ENCODE peak calls at places on chromosomes 2 and 18, in eight cellular contexts. C, X, O, J, M, Q, A and Z are unnamed samples.

GRCh38 chr2:12048551-12048950 is 302.1 kb downstream of the LPIN1 start:
- DNase-seq in C (no peak), X (no peak), O (peak; percentile 56), J (no peak), M (no peak), Q (no peak), A (no peak), Z (no peak)

GRCh38 chr2:231865222-231865621 is 61.0 kb downstream of the NPPC start:
- DNase-seq in C (no peak), X (no peak), O (no peak), J (no peak), M (no peak), Q (no peak), A (no peak), Z (no peak)

GRCh38 chr2:179020156-179020750 is 29.7 kb downstream of the CCDC141 start:
- DNase-seq in C (peak; percentile 44), X (no peak), O (peak; percentile 27), J (no peak), M (no peak), Q (no peak), A (no peak), Z (no peak)

GRCh38 chr2:66899648-66900047 is 464.7 kb downstream of the MEIS1 start:
- DNase-seq in C (no peak), X (no peak), O (no peak), J (no peak), M (no peak), Q (no peak), A (no peak), Z (no peak)

GRCh38 chr2:10864888-10865551 is 46.7 kb upstream of the KCNF1 start:
- DNase-seq in C (no peak), X (no peak), O (no peak), J (no peak), M (no peak), Q (no peak), A (peak; percentile 66), Z (no peak)

GRCh38 chr2:150944315-150944714 is 317.3 kb downstream of the RBM43 start:
- DNase-seq in C (no peak), X (no peak), O (no peak), J (no peak), M (no peak), Q (no peak), A (no peak), Z (no peak)

GRCh38 chr2:200608341-200609026 is 22.7 kb downstream of the AOX1 start:
- DNase-seq in C (no peak), X (no peak), O (no peak), J (no peak), M (no peak), Q (no peak), A (no peak), Z (no peak)

GRCh38 chr18:26383454-26384270 is 157.4 kb downstream of the TAF4B start:
- DNase-seq in C (peak; percentile 35), X (peak; percentile 19), O (peak; percentile 60), J (no peak), M (no peak), Q (no peak), A (peak; percentile 15), Z (no peak)

GRCh38 chr2:30366199-30366691 is 80.8 kb upstream of the LCLAT1 start:
- DNase-seq in C (no peak), X (no peak), O (no peak), J (no peak), M (no peak), Q (no peak), A (no peak), Z (no peak)

GRCh38 chr2:36277146-36277808 is 78.3 kb upstream of the CRIM1 start:
- DNase-seq in C (no peak), X (no peak), O (no peak), J (no peak), M (no peak), Q (no peak), A (no peak), Z (no peak)

GRCh38 chr2:127205211-127206140 is 14.6 kb downstream of the CYP27C1 start:
- DNase-seq in C (no peak), X (no peak), O (no peak), J (no peak), M (no peak), Q (no peak), A (no peak), Z (no peak)

GRCh38 chr18:3867252-3867651 is 417.3 kb downstream of the TGIF1 start:
- DNase-seq in C (no peak), X (no peak), O (no peak), J (no peak), M (no peak), Q (no peak), A (no peak), Z (no peak)

GRCh38 chr2:223601932-223602676 is at the start of gene SCG2:
- DNase-seq in C (peak; percentile 42), X (peak; percentile 64), O (peak; percentile 51), J (peak; percentile 51), M (peak; percentile 80), Q (peak; percentile 79), A (no peak), Z (peak; percentile 41)

GRCh38 chr2:181674466-181674865 is 5.9 kb downstream of the NEUROD1 start:
- DNase-seq in C (no peak), X (no peak), O (no peak), J (no peak), M (no peak), Q (no peak), A (no peak), Z (no peak)

DNA sequence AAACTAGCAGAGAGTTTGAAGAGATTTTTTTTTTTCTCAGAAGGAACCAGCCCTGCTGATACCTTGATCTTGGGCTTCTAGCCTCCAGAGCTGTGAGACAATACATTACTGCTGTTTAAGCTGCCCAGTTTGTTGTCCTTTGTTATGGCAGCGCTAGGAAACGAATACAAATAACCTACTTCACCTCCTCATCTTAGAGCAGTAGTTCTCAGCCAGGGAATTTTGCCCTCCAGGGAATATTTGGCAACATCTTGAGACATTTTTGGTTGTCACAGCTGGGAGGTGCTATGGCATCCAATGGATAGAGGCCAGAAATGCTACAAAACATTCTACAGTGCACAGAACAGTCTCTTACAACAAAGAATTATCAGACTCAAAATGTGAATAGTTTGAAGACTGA is 43.9 kb upstream of the BCL11A start:
- DNase-seq in C (no peak), X (no peak), O (no peak), J (no peak), M (no peak), Q (no peak), A (no peak), Z (no peak)
- TF ChIP-seq EP300 in C (no peak), X (no peak), O (no peak), J (no peak), M (no peak), Q (no peak), A (no peak), Z (no peak)

GRCh38 chr2:215156453-215156852 is 18.0 kb upstream of the ABCA12 start:
- DNase-seq in C (no peak), X (no peak), O (no peak), J (no peak), M (no peak), Q (no peak), A (no peak), Z (no peak)

GRCh38 chr2:215161301-215161829 is 22.9 kb upstream of the ABCA12 start:
- DNase-seq in C (no peak), X (no peak), O (no peak), J (no peak), M (no peak), Q (no peak), A (no peak), Z (no peak)
- TF ChIP-seq EP300 in C (no peak), X (no peak), O (no peak), J (no peak), M (no peak), Q (no peak), A (no peak), Z (no peak)

GRCh38 chr2:53572696-53573095 is 194.9 kb upstream of the CHAC2 start:
- DNase-seq in C (no peak), X (no peak), O (no peak), J (no peak), M (no peak), Q (no peak), A (no peak), Z (no peak)

GRCh38 chr2:53569957-53570727 is 197.5 kb upstream of the CHAC2 start:
- DNase-seq in C (no peak), X (no peak), O (no peak), J (no peak), M (no peak), Q (no peak), A (no peak), Z (no peak)

GRCh38 chr2:53567073-53567472 is 200.5 kb upstream of the CHAC2 start:
- DNase-seq in C (no peak), X (no peak), O (no peak), J (no peak), M (no peak), Q (no peak), A (no peak), Z (no peak)

GRCh38 chr2:53568463-53568862 is 199.1 kb upstream of the CHAC2 start:
- DNase-seq in C (no peak), X (no peak), O (no peak), J (no peak), M (no peak), Q (no peak), A (no peak), Z (no peak)
- TF ChIP-seq EP300 in C (no peak), X (no peak), O (no peak), J (no peak), M (no peak), Q (no peak), A (no peak), Z (no peak)

DNA sequence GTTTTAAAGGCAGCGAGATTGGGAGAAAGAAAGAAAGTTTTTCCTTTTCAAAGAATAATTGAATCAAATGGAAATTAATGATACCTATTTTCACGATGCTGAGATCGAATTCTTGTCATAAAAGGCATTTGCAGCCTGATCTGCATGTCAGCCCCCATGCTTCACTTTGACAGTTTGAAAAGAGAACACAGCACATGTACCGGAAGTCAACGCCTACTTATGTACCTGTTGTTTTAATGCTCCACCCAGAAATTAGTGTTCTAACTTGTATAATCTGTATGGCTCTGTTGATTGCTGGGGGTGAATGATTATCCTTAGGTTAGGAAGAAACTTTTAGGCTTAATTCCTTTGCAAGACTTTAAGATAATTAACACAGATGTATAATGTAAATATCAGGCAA is 31.0 kb downstream of the EEF1B2 start:
- DNase-seq in C (no peak), X (no peak), O (no peak), J (no peak), M (no peak), Q (no peak), A (no peak), Z (no peak)
- TF ChIP-seq EP300 in C (no peak), X (no peak), O (no peak), J (no peak), M (no peak), Q (no peak), A (no peak), Z (no peak)

GRCh38 chr2:31383471-31384153 is 30.9 kb downstream of the XDH start:
- DNase-seq in C (no peak), X (no peak), O (no peak), J (no peak), M (no peak), Q (no peak), A (no peak), Z (no peak)
- TF ChIP-seq EP300 in C (no peak), X (no peak), O (no peak), J (no peak), M (no peak), Q (no peak), A (no peak), Z (no peak)